ENCODE peak calls at places on chromosomes 4 and X, in six cellular contexts. T is MM.1S, A is fibroblast of lung, H is GM23338, M is neural progenitor cell, F is hepatocyte. Y is an unnamed sample. For H3K4me1, the result is how much of the 10 kb centered on the place peaks cover.

GRCh38 chr4:129583868-129584267 is 487.9 kb downstream of the C4orf33 start:
- DNase-seq in T (no peak), A (peak), H (no peak), M (no peak), F (no peak), Y (peak)

GRCh38 chrX:88284844-88285243 is 462.2 kb upstream of the CPXCR1 start:
- DNase-seq in T (no peak), A (no peak), H (no peak), M (no peak), F (no peak), Y (no peak)

GRCh38 chr4:38242822-38243384 is 282.7 kb downstream of the PTTG2 start:
- DNase-seq in T (no peak), A (no peak), H (no peak), M (no peak), F (no peak), Y (no peak)

GRCh38 chr4:26412381-26413372 is 77.6 kb downstream of the CCKAR start:
- DNase-seq in T (no peak), A (peak), H (no peak), M (peak), F (no peak), Y (no peak)

GRCh38 chr4:22090655-22091350 is 142.2 kb upstream of the KCNIP4 start:
- DNase-seq in T (peak), A (peak), H (peak), M (no peak), F (no peak), Y (no peak)

GRCh38 chr4:161817822-161818412 is 345.9 kb downstream of the FSTL5 start:
- DNase-seq in T (no peak), A (no peak), H (no peak), M (no peak), F (no peak), Y (peak)

GRCh38 chrX:133608406-133608805 is 193.1 kb upstream of the GPC4 start:
- DNase-seq in T (peak), A (peak), H (no peak), M (no peak), F (no peak), Y (no peak)

GRCh38 chr4:43776371-43776770 is 672.2 kb downstream of the KCTD8 start:
- DNase-seq in T (peak), A (peak), H (peak), M (no peak), F (peak), Y (peak)

GRCh38 chr4:174365018-174365587 is 81.4 kb downstream of the CEP44 start:
- DNase-seq in T (peak), A (peak), H (peak), M (peak), F (peak), Y (peak)

GRCh38 chr4:162475221-162475620 is 311.4 kb upstream of the FSTL5 start:
- DNase-seq in T (no peak), A (no peak), H (no peak), M (no peak), F (peak), Y (no peak)

GRCh38 chr4:76779740-76780459 is 118.0 kb downstream of the SOWAHB start:
- DNase-seq in T (no peak), A (peak), H (no peak), M (no peak), F (no peak), Y (no peak)

GRCh38 chr4:112664611-112665010 is 27.7 kb downstream of the LARP7 start:
- DNase-seq in T (no peak), A (no peak), H (no peak), M (no peak), F (no peak), Y (no peak)

GRCh38 chr4:92825186-92825715 is 521.5 kb downstream of the GRID2 start:
- DNase-seq in T (no peak), A (no peak), H (no peak), M (no peak), F (peak), Y (no peak)

GRCh38 chr4:114208747-114209146 is 229.3 kb upstream of the ARSJ start:
- DNase-seq in T (no peak), A (peak), H (no peak), M (no peak), F (no peak), Y (no peak)

GRCh38 chr4:725368-726234 is 20.0 kb downstream of the PCGF3 start:
- DNase-seq in T (no peak), A (no peak), H (no peak), M (no peak), F (no peak), Y (no peak)

GRCh38 chr4:140367738-140368137 is 5.7 kb upstream of the SCOC start:
- DNase-seq in T (no peak), A (no peak), H (no peak), M (no peak), F (no peak), Y (no peak)

GRCh38 chrX:130793966-130794365 is 109.0 kb downstream of the ENOX2 start:
- DNase-seq in T (no peak), A (no peak), H (no peak), M (no peak), F (no peak), Y (no peak)

GRCh38 chrX:72121381-72121780 is 10.3 kb downstream of the RTL5 start:
- DNase-seq in T (peak), A (peak), H (no peak), M (no peak), F (no peak), Y (peak)

GRCh38 chr4:85777908-85778808 is 303.2 kb downstream of the ARHGAP24 start:
- DNase-seq in T (peak), A (no peak), H (no peak), M (no peak), F (no peak), Y (no peak)

GRCh38 chr4:81550005-81550896 is 78.5 kb upstream of the RASGEF1B start:
- DNase-seq in T (no peak), A (no peak), H (no peak), M (no peak), F (no peak), Y (peak)

GRCh38 chr4:105838082-105838481 is 57.2 kb upstream of the NPNT start:
- DNase-seq in T (no peak), A (no peak), H (no peak), M (no peak), F (no peak), Y (no peak)

GRCh38 chrX:153381684-153382532 is 19.2 kb downstream of the PNMA6E start:
- DNase-seq in T (no peak), A (peak), H (peak), M (peak), F (peak), Y (peak)

GRCh38 chr4:89586864-89587263 is 250.1 kb downstream of the SNCA start:
- DNase-seq in T (no peak), A (peak), H (peak), M (peak), F (no peak), Y (no peak)

GRCh38 chr4:26321326-26322276 is 787 bp downstream of the RBPJ start:
- DNase-seq in T (peak), A (peak), H (peak), M (peak), F (peak), Y (peak)

GRCh38 chr4:157076578-157076947 is 613 bp downstream of the GLRB start:
- DNase-seq in T (no peak), A (no peak), H (peak), M (peak), F (peak), Y (peak)

GRCh38 chr4:118981839-118982381 is 93.3 kb downstream of the SYNPO2 start:
- DNase-seq in T (peak), A (peak), H (peak), M (peak), F (peak), Y (peak)

GRCh38 chrX:77119706-77120105 is 327.5 kb upstream of the FGF16 start:
- DNase-seq in T (no peak), A (no peak), H (no peak), M (no peak), F (peak), Y (no peak)

GRCh38 chr4:161573836-161574235 is 590.0 kb downstream of the FSTL5 start:
- DNase-seq in T (no peak), A (no peak), H (no peak), M (no peak), F (no peak), Y (no peak)

GRCh38 chrX:49282647-49283011 is 13.0 kb downstream of the PPP1R3F start:
- DNase-seq in T (no peak), A (peak), H (peak), M (peak), F (peak), Y (peak)

GRCh38 chr4:5747746-5748365 is 36.9 kb downstream of the EVC start:
- DNase-seq in T (no peak), A (peak), H (no peak), M (no peak), F (peak), Y (peak)

GRCh38 chr4:76016383-76016782 is 6.9 kb downstream of the CXCL10 start:
- DNase-seq in T (peak), A (no peak), H (peak), M (no peak), F (no peak), Y (no peak)

GRCh38 chrX:6226646-6227444 is 1.8 kb downstream of the NLGN4X start:
- DNase-seq in T (no peak), A (no peak), H (peak), M (peak), F (peak), Y (peak)

GRCh38 chrX:6225307-6226052 is 3.2 kb downstream of the NLGN4X start:
- DNase-seq in T (no peak), A (no peak), H (peak), M (peak), F (no peak), Y (peak)

GRCh38 chrX:6228720-6229119 is at the start of gene NLGN4X:
- DNase-seq in T (no peak), A (no peak), H (peak), M (peak), F (no peak), Y (peak)

GRCh38 chrX:6226053-6226645 is 2.5 kb downstream of the NLGN4X start:
- DNase-seq in T (peak), A (no peak), H (peak), M (peak), F (peak), Y (peak)

GRCh38 chrX:6227445-6227820 is 1.2 kb downstream of the NLGN4X start:
- DNase-seq in T (no peak), A (no peak), H (peak), M (peak), F (no peak), Y (peak)
- TF ChIP-seq EZH2 in T (no peak), A (no peak), H (no peak), M (no peak), F (no peak), Y (no peak)

GRCh38 chr4:42570221-42570620 is 86.7 kb downstream of the ATP8A1 start:
- DNase-seq in T (no peak), A (no peak), H (peak), M (peak), F (peak), Y (no peak)
- H3K4me1 ChIP-seq in T (under half), A (under half), H (under half), M (under half), F (under half), Y (under half)

GRCh38 chr4:55543858-55544257 is 2.9 kb downstream of the CLOCK start:
- DNase-seq in T (no peak), A (peak), H (no peak), M (no peak), F (no peak), Y (peak)
- TF ChIP-seq EZH2 in T (no peak), A (no peak), H (no peak), M (no peak), F (no peak), Y (no peak)

GRCh38 chr4:74539043-74539790 is 94.3 kb downstream of the AREG start:
- DNase-seq in T (no peak), A (no peak), H (no peak), M (no peak), F (peak), Y (no peak)

GRCh38 chr4:74543247-74543670 is 98.3 kb downstream of the AREG start:
- DNase-seq in T (peak), A (no peak), H (no peak), M (no peak), F (peak), Y (no peak)

GRCh38 chr4:74543983-74544382 is 99.0 kb downstream of the AREG start:
- DNase-seq in T (no peak), A (peak), H (no peak), M (no peak), F (peak), Y (no peak)

GRCh38 chr4:74540193-74540592 is 95.3 kb downstream of the AREG start:
- DNase-seq in T (no peak), A (peak), H (no peak), M (no peak), F (no peak), Y (no peak)

GRCh38 chr4:74541611-74542177 is 96.8 kb downstream of the AREG start:
- DNase-seq in T (no peak), A (no peak), H (no peak), M (no peak), F (no peak), Y (no peak)
- H3K4me1 ChIP-seq in T (under half), A (under half), H (under half), M (under half), F (under half), Y (under half)

GRCh38 chr4:40196724-40197281 is at the start of gene RHOH:
- DNase-seq in T (peak), A (no peak), H (peak), M (peak), F (no peak), Y (peak)
- TF ChIP-seq EZH2 in T (no peak), A (no peak), H (no peak), M (no peak), F (no peak), Y (no peak)

GRCh38 chr4:142095886-142096605 is 459.7 kb downstream of the IL15 start:
- DNase-seq in T (no peak), A (peak), H (no peak), M (no peak), F (no peak), Y (peak)
- H3K4me1 ChIP-seq in T (under half), A (under half), H (under half), M (under half), F (under half), Y (under half)

GRCh38 chr4:102791318-102791835 is 30.6 kb upstream of the MANBA start:
- DNase-seq in T (no peak), A (no peak), H (no peak), M (no peak), F (no peak), Y (no peak)

GRCh38 chr4:102787944-102788343 is 27.2 kb upstream of the MANBA start:
- DNase-seq in T (no peak), A (peak), H (no peak), M (no peak), F (no peak), Y (no peak)

GRCh38 chr4:102794999-102795398 is 32.4 kb downstream of the UBE2D3 start:
- DNase-seq in T (no peak), A (no peak), H (no peak), M (no peak), F (no peak), Y (no peak)

GRCh38 chr4:102789317-102789717 is 28.5 kb upstream of the MANBA start:
- DNase-seq in T (no peak), A (peak), H (no peak), M (no peak), F (peak), Y (no peak)

GRCh38 chr4:102792361-102792936 is 31.7 kb upstream of the MANBA start:
- DNase-seq in T (no peak), A (no peak), H (peak), M (no peak), F (no peak), Y (no peak)
- TF ChIP-seq EZH2 in T (no peak), A (no peak), H (no peak), M (no peak), F (no peak), Y (no peak)

Y was measured in A673.